ENCODE peak calls at places on chromosomes 16 and 17, in eight cellular contexts. One of them, this sample, is unnamed.

GRCh38 chr17:44906987-44907681 is 7.9 kb upstream of the EFTUD2 start:
- DNase-seq in Kasumi-1: no peak
- DNase-seq in activated naive CD8-positive, alpha-beta T cell treated with anti-CD3 and anti-CD28 coated beads, Interleukin-2, amount 50 U/mL, for 24 hours: no peak
- DNase-seq in fibroblast of pulmonary artery: no peak
- DNase-seq in DMS79 treated with DMSO at 0.1 percent for 48 hours: no peak
- DNase-seq in T-cell: no peak
- DNase-seq in thoracic aorta: no peak
- DNase-seq in GM04504: no peak
- DNase-seq in this sample: no peak

GRCh38 chr16:2388875-2389433 is 40.3 kb upstream of the CCNF start:
- DNase-seq in activated naive CD8-positive, alpha-beta T cell treated with anti-CD3 and anti-CD28 coated beads, Interleukin-2, amount 50 U/mL, for 24 hours: no peak
- DNase-seq in DMS79 treated with DMSO at 0.1 percent for 48 hours: no peak
- DNase-seq in thoracic aorta: no peak
- DNase-seq in T-cell: no peak
- DNase-seq in GM04504: peak
- DNase-seq in fibroblast of pulmonary artery: peak
- DNase-seq in Kasumi-1: no peak
- DNase-seq in this sample: peak

GRCh38 chr17:10018461-10018891 is 113.4 kb upstream of the RCVRN start:
- DNase-seq in T-cell: no peak
- DNase-seq in DMS79 treated with DMSO at 0.1 percent for 48 hours: no peak
- DNase-seq in GM04504: no peak
- DNase-seq in Kasumi-1: peak
- DNase-seq in fibroblast of pulmonary artery: no peak
- DNase-seq in thoracic aorta: no peak
- DNase-seq in activated naive CD8-positive, alpha-beta T cell treated with anti-CD3 and anti-CD28 coated beads, Interleukin-2, amount 50 U/mL, for 24 hours: no peak
- DNase-seq in this sample: no peak

GRCh38 chr16:49514391-49514980 is 140.9 kb downstream of the C16orf78 start:
- DNase-seq in DMS79 treated with DMSO at 0.1 percent for 48 hours: no peak
- DNase-seq in fibroblast of pulmonary artery: no peak
- DNase-seq in GM04504: no peak
- DNase-seq in activated naive CD8-positive, alpha-beta T cell treated with anti-CD3 and anti-CD28 coated beads, Interleukin-2, amount 50 U/mL, for 24 hours: no peak
- DNase-seq in thoracic aorta: no peak
- DNase-seq in Kasumi-1: no peak
- DNase-seq in T-cell: no peak
- DNase-seq in this sample: no peak

GRCh38 chr16:4260360-4260759 is 12.5 kb downstream of the TFAP4 start:
- DNase-seq in T-cell: no peak
- DNase-seq in activated naive CD8-positive, alpha-beta T cell treated with anti-CD3 and anti-CD28 coated beads, Interleukin-2, amount 50 U/mL, for 24 hours: no peak
- DNase-seq in thoracic aorta: no peak
- DNase-seq in DMS79 treated with DMSO at 0.1 percent for 48 hours: peak
- DNase-seq in fibroblast of pulmonary artery: no peak
- DNase-seq in GM04504: no peak
- DNase-seq in Kasumi-1: no peak
- DNase-seq in this sample: no peak

GRCh38 chr17:55463600-55463999 is 42.0 kb upstream of the MMD start:
- DNase-seq in T-cell: no peak
- DNase-seq in DMS79 treated with DMSO at 0.1 percent for 48 hours: no peak
- DNase-seq in GM04504: no peak
- DNase-seq in fibroblast of pulmonary artery: no peak
- DNase-seq in Kasumi-1: peak
- DNase-seq in activated naive CD8-positive, alpha-beta T cell treated with anti-CD3 and anti-CD28 coated beads, Interleukin-2, amount 50 U/mL, for 24 hours: no peak
- DNase-seq in thoracic aorta: no peak
- DNase-seq in this sample: no peak

GRCh38 chr16:57752581-57753447 is 17.2 kb downstream of the KATNB1 start:
- DNase-seq in activated naive CD8-positive, alpha-beta T cell treated with anti-CD3 and anti-CD28 coated beads, Interleukin-2, amount 50 U/mL, for 24 hours: no peak
- DNase-seq in fibroblast of pulmonary artery: no peak
- DNase-seq in DMS79 treated with DMSO at 0.1 percent for 48 hours: no peak
- DNase-seq in Kasumi-1: no peak
- DNase-seq in T-cell: no peak
- DNase-seq in thoracic aorta: no peak
- DNase-seq in GM04504: no peak
- DNase-seq in this sample: no peak

GRCh38 chr17:33989357-33990148 is 265.5 kb upstream of the CCL2 start:
- DNase-seq in fibroblast of pulmonary artery: no peak
- DNase-seq in DMS79 treated with DMSO at 0.1 percent for 48 hours: no peak
- DNase-seq in activated naive CD8-positive, alpha-beta T cell treated with anti-CD3 and anti-CD28 coated beads, Interleukin-2, amount 50 U/mL, for 24 hours: no peak
- DNase-seq in thoracic aorta: no peak
- DNase-seq in GM04504: no peak
- DNase-seq in Kasumi-1: no peak
- DNase-seq in T-cell: no peak
- DNase-seq in this sample: no peak

GRCh38 chr16:88886915-88887521 is 20.6 kb upstream of the PABPN1L start:
- DNase-seq in fibroblast of pulmonary artery: peak
- DNase-seq in GM04504: peak
- DNase-seq in Kasumi-1: no peak
- DNase-seq in thoracic aorta: no peak
- DNase-seq in T-cell: no peak
- DNase-seq in DMS79 treated with DMSO at 0.1 percent for 48 hours: no peak
- DNase-seq in activated naive CD8-positive, alpha-beta T cell treated with anti-CD3 and anti-CD28 coated beads, Interleukin-2, amount 50 U/mL, for 24 hours: no peak
- DNase-seq in this sample: no peak

GRCh38 chr17:68710976-68711375 is 109.8 kb upstream of the FAM20A start:
- DNase-seq in T-cell: no peak
- DNase-seq in thoracic aorta: no peak
- DNase-seq in activated naive CD8-positive, alpha-beta T cell treated with anti-CD3 and anti-CD28 coated beads, Interleukin-2, amount 50 U/mL, for 24 hours: no peak
- DNase-seq in GM04504: no peak
- DNase-seq in DMS79 treated with DMSO at 0.1 percent for 48 hours: no peak
- DNase-seq in fibroblast of pulmonary artery: no peak
- DNase-seq in Kasumi-1: no peak
- DNase-seq in this sample: no peak

GRCh38 chr17:16027708-16028584 is 28.3 kb downstream of the TTC19 start:
- DNase-seq in thoracic aorta: no peak
- DNase-seq in GM04504: peak
- DNase-seq in DMS79 treated with DMSO at 0.1 percent for 48 hours: no peak
- DNase-seq in activated naive CD8-positive, alpha-beta T cell treated with anti-CD3 and anti-CD28 coated beads, Interleukin-2, amount 50 U/mL, for 24 hours: peak
- DNase-seq in Kasumi-1: peak
- DNase-seq in fibroblast of pulmonary artery: peak
- DNase-seq in T-cell: no peak
- DNase-seq in this sample: peak

GRCh38 chr17:75490173-75490743 is 25.1 kb downstream of the CASKIN2 start:
- DNase-seq in thoracic aorta: no peak
- DNase-seq in T-cell: no peak
- DNase-seq in activated naive CD8-positive, alpha-beta T cell treated with anti-CD3 and anti-CD28 coated beads, Interleukin-2, amount 50 U/mL, for 24 hours: no peak
- DNase-seq in GM04504: no peak
- DNase-seq in Kasumi-1: no peak
- DNase-seq in fibroblast of pulmonary artery: no peak
- DNase-seq in DMS79 treated with DMSO at 0.1 percent for 48 hours: no peak
- DNase-seq in this sample: no peak

This sample was measured in dermis microvascular lymphatic vessel endothelial cell.